ENCODE peak calls at places on chromosomes 2 and 18, in seven cellular contexts. I, U, F, P, H, X and R are unnamed samples.

GRCh38 chr18:24727685-24728084 is 267.2 kb downstream of the HRH4 start:
- DNase-seq in U (no peak), X (no peak), F (no peak), I (no peak), H (no peak), P (no peak), R (no peak)

GRCh38 chr2:173427887-173428683 is 73.4 kb downstream of the CDCA7 start:
- DNase-seq in I (no peak), F (no peak), U (peak; percentile 11), X (no peak), H (peak; percentile 60), P (no peak), R (peak; percentile 58)

GRCh38 chr18:32167980-32168379 is 21.9 kb upstream of the MEP1B start:
- DNase-seq in X (no peak), I (no peak), P (no peak), F (no peak), U (no peak), H (no peak), R (no peak)

GRCh38 chr2:239601201-239601851 is 200.5 kb upstream of the HDAC4 start:
- DNase-seq in U (no peak), F (no peak), X (no peak), H (no peak), I (no peak), P (no peak), R (no peak)

GRCh38 chr2:75619992-75620740 is 26.4 kb upstream of the MRPL19 start:
- DNase-seq in I (no peak), H (no peak), F (no peak), P (no peak), U (no peak), X (no peak), R (peak; percentile 36)

GRCh38 chr2:3664925-3665324 is 6.9 kb downstream of the ALLC start:
- DNase-seq in P (no peak), F (no peak), X (no peak), I (no peak), H (no peak), U (no peak), R (no peak)

GRCh38 chr18:51151568-51152511 is 45.6 kb downstream of the MEX3C start:
- DNase-seq in F (no peak), I (peak; percentile 24), H (no peak), U (no peak), P (no peak), X (peak; percentile 66), R (no peak)

GRCh38 chr2:144267209-144267608 is 252.7 kb downstream of the ZEB2 start:
- DNase-seq in U (no peak), F (no peak), H (no peak), P (no peak), I (no peak), X (no peak), R (no peak)

GRCh38 chr18:3675994-3676393 is 226.0 kb downstream of the TGIF1 start:
- DNase-seq in U (no peak), I (no peak), P (no peak), F (no peak), H (no peak), X (no peak), R (no peak)

GRCh38 chr2:234437642-234438321 is 59.1 kb downstream of the ARL4C start:
- DNase-seq in U (no peak), I (no peak), H (no peak), P (no peak), X (no peak), F (peak; percentile 82), R (no peak)

GRCh38 chr2:143344780-143345179 is 215.6 kb downstream of the ARHGAP15 start:
- DNase-seq in I (no peak), U (no peak), P (no peak), H (no peak), F (no peak), X (no peak), R (no peak)

GRCh38 chr2:109456776-109457175 is 157.0 kb downstream of the SEPTIN10 start:
- DNase-seq in H (no peak), P (no peak), X (no peak), F (no peak), U (no peak), I (no peak), R (no peak)

GRCh38 chr2:64854773-64855237 is 134.4 kb upstream of the SLC1A4 start:
- DNase-seq in I (peak; percentile 77), F (no peak), H (peak; percentile 64), X (no peak), P (peak; percentile 13), U (no peak), R (peak; percentile 52)

GRCh38 chr2:164928101-164928673 is 27.1 kb downstream of the SLC38A11 start:
- DNase-seq in I (no peak), U (no peak), X (no peak), P (no peak), F (no peak), H (no peak), R (no peak)

GRCh38 chr2:18910843-18911242 is 321.5 kb upstream of the NT5C1B start:
- DNase-seq in P (no peak), X (no peak), H (peak; percentile 91), I (no peak), U (peak; percentile 4), F (no peak), R (peak; percentile 82)

GRCh38 chr2:240718896-240719490 is 27.3 kb downstream of the AQP12A start:
- DNase-seq in I (no peak), P (no peak), F (no peak), U (no peak), H (no peak), X (no peak), R (no peak)

GRCh38 chr18:79685971-79686370 is 6.4 kb downstream of the CTDP1 start:
- DNase-seq in U (no peak), X (no peak), I (no peak), P (no peak), H (no peak), F (no peak), R (no peak)

GRCh38 chr2:238724728-238725127 is 123.2 kb upstream of the TWIST2 start:
- DNase-seq in U (no peak), H (no peak), I (no peak), P (no peak), X (no peak), F (no peak), R (no peak)

GRCh38 chr18:45335644-45336043 is 279.6 kb upstream of the SLC14A2 start:
- DNase-seq in F (no peak), X (no peak), H (no peak), I (no peak), U (peak; percentile 17), P (no peak), R (no peak)

GRCh38 chr18:6755107-6755506 is 25.6 kb downstream of the ARHGAP28 start:
- DNase-seq in P (no peak), I (no peak), H (no peak), F (no peak), X (no peak), U (no peak), R (no peak)

GRCh38 chr2:21026479-21027282 is 17.2 kb downstream of the APOB start:
- DNase-seq in H (no peak), P (no peak), U (no peak), X (no peak), I (no peak), F (no peak), R (no peak)

GRCh38 chr2:98809116-98809515 is 78.2 kb upstream of the MGAT4A start:
- DNase-seq in H (no peak), P (no peak), F (no peak), U (no peak), X (no peak), I (no peak), R (no peak)

GRCh38 chr2:148947299-148947698 is 72.3 kb downstream of the KIF5C start:
- DNase-seq in P (no peak), X (no peak), U (no peak), I (no peak), H (no peak), F (no peak), R (no peak)

GRCh38 chr2:39608690-39609457 is 56.8 kb upstream of the TMEM178A start:
- DNase-seq in I (no peak), H (no peak), U (no peak), F (no peak), X (no peak), P (peak; percentile 26), R (peak; percentile 34)

GRCh38 chr2:191713837-191714236 is 35.9 kb downstream of the NABP1 start:
- DNase-seq in H (no peak), P (no peak), X (no peak), I (no peak), U (peak; percentile 48), F (no peak), R (no peak)

GRCh38 chr2:181354626-181355025 is 102.6 kb upstream of the ITGA4 start:
- DNase-seq in F (no peak), U (no peak), I (no peak), P (no peak), H (peak; percentile 80), X (no peak), R (peak; percentile 94)

GRCh38 chr2:64730551-64731305 is 77.0 kb upstream of the SERTAD2 start:
- DNase-seq in P (no peak), H (peak; percentile 79), F (peak; percentile 65), U (peak; percentile 29), I (peak; percentile 42), X (no peak), R (peak; percentile 86)